ENCODE peak calls at places on chromosomes 1 and 21, in eight cellular contexts. A is fibroblast of lung, O is adipocyte, C is MM.1S, I is H1, D is endodermal cell, V is H9, S is NT2/D1. G is an unnamed sample. For H3K4me1, the result is how much of the 10 kb centered on the place peaks cover.

GRCh38 chr1:229058111-229058551 is 212.8 kb upstream of the RAB4A start:
- DNase-seq in A (no peak), O (no peak), C (no peak), I (no peak), D (no peak), V (no peak), S (no peak), G (no peak)

GRCh38 chr21:26842300-26842699 is 2.9 kb downstream of the ADAMTS1 start:
- DNase-seq in A (peak), O (peak), C (no peak), I (no peak), D (no peak), V (no peak), S (no peak), G (no peak)

GRCh38 chr1:120176092-120176855 is at the start of gene SEC22B:
- DNase-seq in A (peak), O (peak), C (peak), I (peak), D (peak), V (peak), S (peak), G (peak)

GRCh38 chr1:9027307-9027706 is 1.1 kb upstream of the SLC2A7 start:
- DNase-seq in A (no peak), O (no peak), C (no peak), I (no peak), D (no peak), V (no peak), S (no peak), G (no peak)

GRCh38 chr1:94504601-94505000 is 37.0 kb downstream of the F3 start:
- DNase-seq in A (no peak), O (no peak), C (no peak), I (no peak), D (no peak), V (no peak), S (no peak), G (no peak)

GRCh38 chr1:6859415-6860343 is 74.4 kb downstream of the CAMTA1 start:
- DNase-seq in A (peak), O (peak), C (no peak), I (no peak), D (no peak), V (no peak), S (peak), G (no peak)

GRCh38 chr1:30262158-30262557 is 461.2 kb downstream of the MATN1 start:
- DNase-seq in A (no peak), O (no peak), C (no peak), I (no peak), D (no peak), V (no peak), S (no peak), G (no peak)

GRCh38 chr1:212665241-212666115 is 34.2 kb downstream of the BATF3 start:
- DNase-seq in A (peak), O (peak), C (peak), I (no peak), D (peak), V (peak), S (peak), G (peak)

GRCh38 chr1:74356493-74356892 is 121.3 kb downstream of the TNNI3K start:
- DNase-seq in A (peak), O (peak), C (no peak), I (no peak), D (no peak), V (no peak), S (no peak), G (no peak)

GRCh38 chr1:109932679-109933078 is 22.0 kb downstream of the CSF1 start:
- DNase-seq in A (no peak), O (no peak), C (no peak), I (no peak), D (peak), V (no peak), S (no peak), G (no peak)

GRCh38 chr1:1210726-1211540 is 3.0 kb downstream of the TNFRSF4 start:
- DNase-seq in A (no peak), O (no peak), C (no peak), I (no peak), D (no peak), V (no peak), S (no peak), G (no peak)

GRCh38 chr1:203175237-203176181 is at the start of gene MYBPH:
- DNase-seq in A (no peak), O (no peak), C (no peak), I (no peak), D (no peak), V (no peak), S (no peak), G (no peak)

GRCh38 chr1:241871031-241871430 is 23.0 kb downstream of the EXO1 start:
- DNase-seq in A (no peak), O (no peak), C (no peak), I (no peak), D (no peak), V (no peak), S (no peak), G (no peak)

DNA sequence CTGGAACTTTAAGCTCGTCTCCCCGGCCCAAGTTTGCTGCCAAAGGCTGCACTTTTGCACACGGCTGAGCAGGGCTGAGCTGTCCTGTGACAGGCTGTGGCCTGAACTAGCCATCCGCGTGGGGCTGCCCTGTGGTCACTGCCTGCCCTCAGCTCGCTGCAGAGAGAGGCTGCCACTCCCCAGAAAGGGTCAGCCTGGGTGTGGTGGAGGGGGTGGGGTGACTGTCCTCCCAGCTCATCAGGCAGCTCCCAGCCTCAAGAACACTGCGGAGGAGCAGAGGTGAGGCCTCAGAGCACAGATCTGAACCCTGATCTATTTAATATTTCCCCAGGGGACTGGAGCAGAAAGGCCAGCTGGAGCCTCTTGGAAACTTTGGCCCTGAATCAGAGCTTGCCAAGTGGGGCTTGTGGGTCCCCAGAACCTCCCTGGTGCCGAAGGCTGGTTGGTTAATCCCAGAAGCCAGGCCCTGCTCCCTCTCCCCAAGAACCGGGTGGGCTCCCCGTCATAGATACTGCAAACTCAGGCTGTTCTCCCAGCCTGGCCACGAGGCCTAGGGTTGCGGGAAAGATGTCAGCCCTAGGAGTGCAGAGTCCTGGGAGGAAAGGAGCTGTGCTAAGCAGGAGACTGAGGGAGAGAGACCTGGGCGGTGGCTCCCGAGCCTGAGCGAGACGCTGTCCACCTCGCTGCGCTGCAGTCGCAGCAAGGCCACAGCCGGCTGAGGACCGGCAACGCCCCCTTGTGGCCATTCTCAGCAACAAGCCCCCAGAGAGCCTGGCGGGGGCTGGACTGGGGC is 125.1 kb upstream of the IPO9 start:
- DNase-seq in A (peak), O (peak), C (peak), I (peak), D (peak), V (peak), S (peak), G (peak)
- H3K4me1 ChIP-seq in A (under half), O (half or more), C (under half), I (under half), D (under half), V (under half), S (under half), G (under half)

GRCh38 chr1:209692745-209693504 is 11.7 kb upstream of the HSD11B1 start:
- DNase-seq in A (peak), O (peak), C (peak), I (no peak), D (peak), V (peak), S (peak), G (peak)
- H3K9ac ChIP-seq in A (no peak), O (peak), C (no peak), I (no peak), D (no peak), V (no peak), S (no peak), G (no peak)

DNA sequence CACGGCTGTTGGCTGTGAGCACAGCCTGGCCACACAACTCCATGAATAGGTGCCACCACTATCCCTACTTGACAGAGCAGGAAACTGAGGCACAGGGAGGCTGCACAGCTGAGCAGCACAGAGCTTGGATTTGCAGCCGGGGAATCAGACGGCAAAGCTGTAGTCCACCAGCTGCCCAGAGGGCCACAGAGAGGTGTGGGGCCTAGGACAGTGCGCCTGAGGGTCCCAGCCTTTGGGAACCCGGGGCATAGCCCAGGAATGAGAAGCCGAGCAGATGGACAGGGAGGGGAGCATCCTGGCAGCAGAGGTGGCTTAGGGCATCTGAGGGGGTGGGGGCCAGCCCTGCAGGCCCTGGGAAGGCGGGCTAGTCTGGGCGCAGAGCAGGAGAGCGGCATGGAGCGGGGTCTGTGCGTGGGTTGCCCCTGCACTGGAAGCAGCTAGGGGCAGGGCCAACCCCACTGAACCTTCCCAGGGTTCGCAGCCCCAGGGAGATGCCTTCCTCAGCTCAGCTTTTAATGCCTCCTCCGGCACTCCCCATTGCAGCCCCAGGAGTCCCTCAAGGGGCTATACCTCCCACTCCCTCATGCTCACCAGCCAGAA is 46.2 kb upstream of the COL18A1 start:
- DNase-seq in A (no peak), O (no peak), C (no peak), I (no peak), D (no peak), V (no peak), S (no peak), G (no peak)
- H3K4me1 ChIP-seq in A (under half), O (under half), C (under half), I (under half), D (under half), V (under half), S (under half), G (under half)

GRCh38 chr1:63317814-63318156 is 4.6 kb upstream of the FOXD3 start:
- DNase-seq in A (no peak), O (no peak), C (no peak), I (no peak), D (no peak), V (no peak), S (no peak), G (no peak)
- H3K9ac ChIP-seq in A (no peak), O (no peak), C (peak), I (no peak), D (no peak), V (no peak), S (peak), G (no peak)